ENCODE peak calls at places on chromosomes 4 and X, in eight cellular contexts. K is suprapubic skin, M is lower lobe of right lung, Y is heart right ventricle, S is PC-3, B is left lung, L is OCI-LY7, T is Panc1. Z is an unnamed sample.

GRCh38 chrX:1391370-1391706 is 575 bp downstream of the SLC25A6 start:
- DNase-seq in K (no peak), M (no peak), Y (no peak), S (peak; percentile 76), B (no peak), L (no peak), T (no peak), Z (no peak)

GRCh38 chr4:185510803-185511202 is 24.5 kb downstream of the PDLIM3 start:
- DNase-seq in K (no peak), M (no peak), Y (no peak), S (no peak), B (no peak), L (no peak), T (no peak), Z (no peak)

GRCh38 chrX:150729956-150730355 is 36.8 kb downstream of the MTMR1 start:
- DNase-seq in K (no peak), M (no peak), Y (no peak), S (no peak), B (no peak), L (no peak), T (no peak), Z (no peak)

GRCh38 chr4:25580633-25581467 is 74.8 kb upstream of the SLC34A2 start:
- DNase-seq in K (no peak), M (no peak), Y (no peak), S (no peak), B (no peak), L (no peak), T (no peak), Z (no peak)

GRCh38 chr4:113232194-113232593 is 182.7 kb downstream of the ANK2 start:
- DNase-seq in K (no peak), M (no peak), Y (no peak), S (no peak), B (no peak), L (no peak), T (no peak), Z (no peak)

GRCh38 chrX:71236858-71237257 is 13.8 kb downstream of the GJB1 start:
- DNase-seq in K (no peak), M (no peak), Y (no peak), S (no peak), B (no peak), L (no peak), T (no peak), Z (no peak)

GRCh38 chr4:42750091-42750490 is 93.2 kb upstream of the ATP8A1 start:
- DNase-seq in K (no peak), M (no peak), Y (peak; percentile 16), S (peak; percentile 31), B (no peak), L (peak; percentile 60), T (no peak), Z (no peak)

GRCh38 chr4:19693949-19694597 is 557.6 kb upstream of the SLIT2 start:
- DNase-seq in K (no peak), M (no peak), Y (peak; percentile 29), S (no peak), B (no peak), L (peak; percentile 13), T (no peak), Z (no peak)

GRCh38 chr4:55444822-55445221 is 49.1 kb downstream of the TMEM165 start:
- DNase-seq in K (no peak), M (no peak), Y (no peak), S (peak; percentile 67), B (no peak), L (no peak), T (no peak), Z (peak; percentile 12)

GRCh38 chr4:6297266-6297815 is 27.7 kb downstream of the WFS1 start:
- DNase-seq in K (no peak), M (no peak), Y (no peak), S (no peak), B (no peak), L (no peak), T (no peak), Z (no peak)

GRCh38 chr4:6300359-6300758 is 30.7 kb downstream of the WFS1 start:
- DNase-seq in K (no peak), M (no peak), Y (no peak), S (no peak), B (no peak), L (no peak), T (no peak), Z (no peak)

GRCh38 chr4:6299875-6300274 is 30.2 kb downstream of the WFS1 start:
- DNase-seq in K (no peak), M (no peak), Y (no peak), S (no peak), B (no peak), L (no peak), T (no peak), Z (no peak)

GRCh38 chr4:6298035-6298434 is 28.4 kb downstream of the WFS1 start:
- DNase-seq in K (no peak), M (no peak), Y (no peak), S (no peak), B (no peak), L (no peak), T (no peak), Z (no peak)

GRCh38 chr4:6298852-6299251 is 29.2 kb downstream of the WFS1 start:
- DNase-seq in K (no peak), M (no peak), Y (no peak), S (no peak), B (no peak), L (no peak), T (no peak), Z (no peak)
- H3K36me3 ChIP-seq in K (peaks cover 82% of the 10 kb centered on the region), M (peaks cover 88% of the 10 kb centered on the region), Y (peaks cover 52% of the 10 kb centered on the region), S (no peaks in the 10 kb centered on the region), B (no peaks in the 10 kb centered on the region), L (no peaks in the 10 kb centered on the region), T (no peaks in the 10 kb centered on the region), Z (no peaks in the 10 kb centered on the region)

GRCh38 chr4:61760820-61761219 is 560.7 kb downstream of the ADGRL3 start:
- DNase-seq in K (no peak), M (no peak), Y (no peak), S (no peak), B (no peak), L (no peak), T (no peak), Z (no peak)
- H3K9me3 ChIP-seq in K (no peaks in the 10 kb centered on the region), M (peaks cover 4% of the 10 kb centered on the region), Y (peaks cover 22% of the 10 kb centered on the region), S (no peaks in the 10 kb centered on the region), B (peaks cover 15% of the 10 kb centered on the region), L (no peaks in the 10 kb centered on the region), T (no peaks in the 10 kb centered on the region), Z (no peaks in the 10 kb centered on the region)

GRCh38 chr4:7030856-7031255 is 12.3 kb upstream of the TADA2B start:
- DNase-seq in K (no peak), M (no peak), Y (no peak), S (no peak), B (no peak), L (no peak), T (no peak), Z (no peak)
- H3K36me3 ChIP-seq in K (peaks cover 57% of the 10 kb centered on the region), M (peaks cover 56% of the 10 kb centered on the region), Y (peaks cover 72% of the 10 kb centered on the region), S (peaks cover 10% of the 10 kb centered on the region), B (no peaks in the 10 kb centered on the region), L (peaks cover 33% of the 10 kb centered on the region), T (no peaks in the 10 kb centered on the region), Z (no peaks in the 10 kb centered on the region)

GRCh38 chr4:58209576-58209975 is 1099.4 kb upstream of the IGFBP7 start:
- DNase-seq in K (no peak), M (no peak), Y (no peak), S (no peak), B (no peak), L (no peak), T (no peak), Z (no peak)

GRCh38 chr4:58216461-58216860 is 1106.3 kb upstream of the IGFBP7 start:
- DNase-seq in K (no peak), M (no peak), Y (no peak), S (no peak), B (no peak), L (no peak), T (no peak), Z (no peak)

GRCh38 chr4:58214376-58214775 is 1104.2 kb upstream of the IGFBP7 start:
- DNase-seq in K (no peak), M (no peak), Y (no peak), S (no peak), B (no peak), L (no peak), T (no peak), Z (no peak)
- H3K9me3 ChIP-seq in K (no peaks in the 10 kb centered on the region), M (no peaks in the 10 kb centered on the region), Y (peaks cover 4% of the 10 kb centered on the region), S (no peaks in the 10 kb centered on the region), B (no peaks in the 10 kb centered on the region), L (no peaks in the 10 kb centered on the region), T (no peaks in the 10 kb centered on the region), Z (no peaks in the 10 kb centered on the region)

GRCh38 chr4:7775396-7775795 is 164.3 kb downstream of the AFAP1 start:
- DNase-seq in K (no peak), M (no peak), Y (no peak), S (no peak), B (no peak), L (no peak), T (no peak), Z (no peak)

GRCh38 chr4:7772708-7773385 is 166.8 kb downstream of the AFAP1 start:
- DNase-seq in K (no peak), M (no peak), Y (peak; percentile 54), S (no peak), B (no peak), L (no peak), T (no peak), Z (no peak)

GRCh38 chr4:7771541-7772507 is 167.8 kb downstream of the AFAP1 start:
- DNase-seq in K (no peak), M (no peak), Y (no peak), S (no peak), B (peak; percentile 22), L (no peak), T (no peak), Z (no peak)

GRCh38 chr4:7773401-7774187 is 166.1 kb downstream of the AFAP1 start:
- DNase-seq in K (no peak), M (peak; percentile 27), Y (no peak), S (no peak), B (no peak), L (no peak), T (no peak), Z (no peak)

DNA sequence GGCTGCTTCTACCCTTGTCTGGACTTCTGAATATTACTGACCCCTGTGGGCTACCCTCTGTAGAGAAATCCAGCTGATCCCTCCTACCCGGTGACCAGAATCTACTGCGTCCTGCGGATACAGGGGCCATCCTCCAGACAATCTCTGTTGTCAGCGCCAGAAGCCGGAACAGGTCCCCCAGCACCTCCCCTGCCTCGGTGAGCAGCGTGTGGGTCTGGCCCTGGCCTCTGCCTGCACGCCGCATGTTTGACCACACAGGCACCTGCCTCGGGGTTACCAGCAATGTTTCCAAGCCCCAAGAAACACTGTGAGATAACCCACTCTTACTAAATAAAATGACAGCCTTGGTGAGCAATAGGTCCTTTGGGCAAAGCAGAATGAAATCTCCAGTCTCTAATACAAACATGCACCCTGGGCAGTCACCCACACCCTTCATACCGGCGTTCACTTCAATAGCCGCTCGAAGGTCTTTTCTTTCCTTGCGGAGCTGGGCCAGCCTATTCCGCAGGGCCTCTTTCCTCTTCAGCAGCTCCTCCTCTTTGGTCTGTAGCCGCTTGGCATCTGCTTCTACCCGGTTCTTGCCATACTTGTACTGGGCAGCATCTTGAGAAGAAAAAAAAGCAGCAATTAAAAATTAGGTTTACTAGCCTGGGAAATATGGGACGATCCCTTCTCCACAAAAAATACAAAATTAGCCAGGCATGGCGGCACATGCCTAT is 165.2 kb downstream of the AFAP1 start:
- DNase-seq in K (no peak), M (no peak), Y (no peak), S (no peak), B (no peak), L (no peak), T (no peak), Z (no peak)
- H3K36me3 ChIP-seq in K (peaks cover 72% of the 10 kb centered on the region), M (peaks cover 63% of the 10 kb centered on the region), Y (peaks cover 81% of the 10 kb centered on the region), S (peaks cover 34% of the 10 kb centered on the region), B (no peaks in the 10 kb centered on the region), L (no peaks in the 10 kb centered on the region), T (peaks cover 9% of the 10 kb centered on the region), Z (peaks cover 17% of the 10 kb centered on the region)